ENCODE peak calls at places on chromosome 1, in ten cellular contexts. One of them, this sample, is unnamed.

GRCh38 chr1:145918992-145919939 is 749 bp upstream of the PEX11B start:
- DNase-seq in substantia nigra: no peak
- DNase-seq in CD8-positive, alpha-beta T cell: no peak
- DNase-seq in heart right ventricle: peak
- DNase-seq in effector memory CD4-positive, alpha-beta T cell: no peak
- DNase-seq in tibial artery: peak
- DNase-seq in SJSA1: peak
- DNase-seq in PC-3: peak
- DNase-seq in transverse colon: peak
- DNase-seq in GM23248: peak
- DNase-seq in this sample: no peak

GRCh38 chr1:27402349-27402754 is 9.9 kb downstream of the GPR3 start:
- DNase-seq in substantia nigra: peak
- DNase-seq in CD8-positive, alpha-beta T cell: no peak
- DNase-seq in heart right ventricle: peak
- DNase-seq in effector memory CD4-positive, alpha-beta T cell: no peak
- DNase-seq in tibial artery: peak
- DNase-seq in SJSA1: peak
- DNase-seq in PC-3: peak
- DNase-seq in transverse colon: peak
- DNase-seq in GM23248: peak
- DNase-seq in this sample: peak

GRCh38 chr1:241985787-241986186 is 13.1 kb downstream of the MAP1LC3C start:
- DNase-seq in substantia nigra: no peak
- DNase-seq in CD8-positive, alpha-beta T cell: no peak
- DNase-seq in heart right ventricle: no peak
- DNase-seq in effector memory CD4-positive, alpha-beta T cell: no peak
- DNase-seq in tibial artery: no peak
- DNase-seq in SJSA1: no peak
- DNase-seq in PC-3: peak
- DNase-seq in transverse colon: peak
- DNase-seq in GM23248: peak
- DNase-seq in this sample: no peak

GRCh38 chr1:228071839-228072657 is 10.5 kb upstream of the ARF1 start:
- DNase-seq in substantia nigra: no peak
- DNase-seq in CD8-positive, alpha-beta T cell: no peak
- DNase-seq in heart right ventricle: no peak
- DNase-seq in effector memory CD4-positive, alpha-beta T cell: no peak
- DNase-seq in tibial artery: no peak
- DNase-seq in SJSA1: no peak
- DNase-seq in PC-3: no peak
- DNase-seq in transverse colon: no peak
- DNase-seq in GM23248: no peak
- DNase-seq in this sample: no peak

GRCh38 chr1:232111616-232112015 is 485.0 kb downstream of the DISC1 start:
- DNase-seq in substantia nigra: no peak
- DNase-seq in CD8-positive, alpha-beta T cell: no peak
- DNase-seq in heart right ventricle: no peak
- DNase-seq in effector memory CD4-positive, alpha-beta T cell: no peak
- DNase-seq in tibial artery: no peak
- DNase-seq in SJSA1: no peak
- DNase-seq in PC-3: no peak
- DNase-seq in transverse colon: no peak
- DNase-seq in GM23248: no peak
- DNase-seq in this sample: no peak

GRCh38 chr1:59125154-59125553 is 171.7 kb upstream of the FGGY start:
- DNase-seq in substantia nigra: no peak
- DNase-seq in CD8-positive, alpha-beta T cell: no peak
- DNase-seq in heart right ventricle: no peak
- DNase-seq in effector memory CD4-positive, alpha-beta T cell: no peak
- DNase-seq in tibial artery: no peak
- DNase-seq in SJSA1: no peak
- DNase-seq in PC-3: no peak
- DNase-seq in transverse colon: no peak
- DNase-seq in GM23248: no peak
- DNase-seq in this sample: no peak

GRCh38 chr1:151443846-151444790 is 15.2 kb downstream of the POGZ start:
- DNase-seq in substantia nigra: peak
- DNase-seq in CD8-positive, alpha-beta T cell: peak
- DNase-seq in heart right ventricle: peak
- DNase-seq in effector memory CD4-positive, alpha-beta T cell: peak
- DNase-seq in tibial artery: no peak
- DNase-seq in SJSA1: peak
- DNase-seq in PC-3: peak
- DNase-seq in transverse colon: peak
- DNase-seq in GM23248: peak
- DNase-seq in this sample: no peak

GRCh38 chr1:108561731-108562326 is 1.9 kb downstream of the EEIG2 start:
- DNase-seq in substantia nigra: no peak
- DNase-seq in CD8-positive, alpha-beta T cell: peak
- DNase-seq in heart right ventricle: peak
- DNase-seq in effector memory CD4-positive, alpha-beta T cell: peak
- DNase-seq in tibial artery: peak
- DNase-seq in SJSA1: no peak
- DNase-seq in PC-3: peak
- DNase-seq in transverse colon: peak
- DNase-seq in GM23248: peak
- DNase-seq in this sample: no peak

GRCh38 chr1:175877939-175878730 is 134.7 kb upstream of the TNR start:
- DNase-seq in substantia nigra: peak
- DNase-seq in CD8-positive, alpha-beta T cell: no peak
- DNase-seq in heart right ventricle: no peak
- DNase-seq in effector memory CD4-positive, alpha-beta T cell: no peak
- DNase-seq in tibial artery: peak
- DNase-seq in SJSA1: no peak
- DNase-seq in PC-3: no peak
- DNase-seq in transverse colon: no peak
- DNase-seq in GM23248: peak
- DNase-seq in this sample: peak

GRCh38 chr1:234848972-234849641 is 239.1 kb upstream of the IRF2BP2 start:
- DNase-seq in substantia nigra: no peak
- DNase-seq in CD8-positive, alpha-beta T cell: no peak
- DNase-seq in heart right ventricle: no peak
- DNase-seq in effector memory CD4-positive, alpha-beta T cell: no peak
- DNase-seq in tibial artery: no peak
- DNase-seq in SJSA1: peak
- DNase-seq in PC-3: peak
- DNase-seq in transverse colon: no peak
- DNase-seq in GM23248: peak
- DNase-seq in this sample: no peak

GRCh38 chr1:220803401-220804201 is 16.9 kb downstream of the MTARC1 start:
- DNase-seq in substantia nigra: no peak
- DNase-seq in CD8-positive, alpha-beta T cell: no peak
- DNase-seq in heart right ventricle: peak
- DNase-seq in effector memory CD4-positive, alpha-beta T cell: no peak
- DNase-seq in tibial artery: no peak
- DNase-seq in SJSA1: no peak
- DNase-seq in PC-3: peak
- DNase-seq in transverse colon: no peak
- DNase-seq in GM23248: peak
- DNase-seq in this sample: no peak

GRCh38 chr1:45326627-45327591 is at the start of gene HPDL:
- DNase-seq in substantia nigra: peak
- DNase-seq in CD8-positive, alpha-beta T cell: no peak
- DNase-seq in heart right ventricle: peak
- DNase-seq in effector memory CD4-positive, alpha-beta T cell: peak
- DNase-seq in tibial artery: peak
- DNase-seq in SJSA1: peak
- DNase-seq in PC-3: no peak
- DNase-seq in transverse colon: peak
- DNase-seq in GM23248: peak
- DNase-seq in this sample: no peak

GRCh38 chr1:208431721-208432120 is 187.5 kb upstream of the PLXNA2 start:
- DNase-seq in substantia nigra: no peak
- DNase-seq in CD8-positive, alpha-beta T cell: no peak
- DNase-seq in heart right ventricle: no peak
- DNase-seq in effector memory CD4-positive, alpha-beta T cell: no peak
- DNase-seq in tibial artery: no peak
- DNase-seq in SJSA1: peak
- DNase-seq in PC-3: peak
- DNase-seq in transverse colon: no peak
- DNase-seq in GM23248: peak
- DNase-seq in this sample: no peak

GRCh38 chr1:15154480-15155036 is 1.0 kb downstream of the TMEM51 start:
- DNase-seq in substantia nigra: no peak
- DNase-seq in CD8-positive, alpha-beta T cell: no peak
- DNase-seq in heart right ventricle: no peak
- DNase-seq in effector memory CD4-positive, alpha-beta T cell: no peak
- DNase-seq in tibial artery: peak
- DNase-seq in SJSA1: peak
- DNase-seq in PC-3: peak
- DNase-seq in transverse colon: peak
- DNase-seq in GM23248: peak
- DNase-seq in this sample: no peak

GRCh38 chr1:153642161-153642560 is 8.3 kb downstream of the CHTOP start:
- DNase-seq in substantia nigra: no peak
- DNase-seq in CD8-positive, alpha-beta T cell: no peak
- DNase-seq in heart right ventricle: no peak
- DNase-seq in effector memory CD4-positive, alpha-beta T cell: no peak
- DNase-seq in tibial artery: peak
- DNase-seq in SJSA1: no peak
- DNase-seq in PC-3: no peak
- DNase-seq in transverse colon: no peak
- DNase-seq in GM23248: no peak
- DNase-seq in this sample: no peak
- H3K27ac ChIP-seq in substantia nigra: no peak
- H3K27ac ChIP-seq in CD8-positive, alpha-beta T cell: no peak
- H3K27ac ChIP-seq in heart right ventricle: no peak
- H3K27ac ChIP-seq in effector memory CD4-positive, alpha-beta T cell: no peak
- H3K27ac ChIP-seq in tibial artery: no peak
- H3K27ac ChIP-seq in SJSA1: no peak
- H3K27ac ChIP-seq in PC-3: no peak
- H3K27ac ChIP-seq in transverse colon: no peak
- H3K27ac ChIP-seq in GM23248: no peak
- H3K27ac ChIP-seq in this sample: no peak

DNA sequence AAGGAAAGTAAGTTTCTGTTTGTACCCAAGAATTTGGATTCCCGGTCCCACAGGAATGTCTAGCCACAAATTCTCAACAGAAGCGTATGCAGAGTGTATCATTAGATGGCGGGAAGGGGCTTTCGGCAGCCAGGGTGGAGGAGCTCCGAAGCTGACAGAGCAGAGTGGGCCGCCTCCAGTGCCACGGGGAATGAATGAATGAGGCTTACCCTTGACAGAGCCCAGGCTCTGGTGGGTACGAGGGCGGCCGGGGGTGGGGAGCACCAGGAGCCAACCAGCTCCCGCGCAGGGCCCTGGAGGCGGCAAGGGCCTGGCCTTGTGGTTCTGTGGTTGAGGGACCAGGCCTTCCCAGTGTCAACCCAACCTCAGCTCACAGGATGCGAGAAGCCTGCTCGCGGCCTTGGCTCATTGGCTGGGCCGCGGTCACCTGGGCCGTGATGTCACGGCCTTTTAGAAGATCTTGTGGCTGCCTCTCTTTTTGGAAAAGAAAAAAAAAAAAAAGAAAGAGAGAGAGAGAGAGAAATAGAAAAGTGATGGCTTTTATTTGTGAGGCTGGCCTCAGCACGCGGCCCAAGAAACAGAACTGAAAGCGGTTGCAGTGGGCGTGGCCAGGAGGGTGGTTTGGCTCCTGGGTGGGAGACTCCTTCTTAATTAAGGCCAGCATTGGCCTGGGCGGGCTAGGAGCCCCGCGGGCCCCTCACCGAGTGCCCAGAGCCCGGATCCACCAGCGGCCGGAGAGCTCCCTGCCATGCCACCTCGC is 34.9 kb upstream of the RUNX3 start:
- DNase-seq in substantia nigra: no peak
- DNase-seq in CD8-positive, alpha-beta T cell: peak
- DNase-seq in heart right ventricle: no peak
- DNase-seq in effector memory CD4-positive, alpha-beta T cell: peak
- DNase-seq in tibial artery: no peak
- DNase-seq in SJSA1: peak
- DNase-seq in PC-3: no peak
- DNase-seq in transverse colon: peak
- DNase-seq in GM23248: no peak
- DNase-seq in this sample: no peak
- H3K27ac ChIP-seq in substantia nigra: no peak
- H3K27ac ChIP-seq in CD8-positive, alpha-beta T cell: peak
- H3K27ac ChIP-seq in heart right ventricle: no peak
- H3K27ac ChIP-seq in effector memory CD4-positive, alpha-beta T cell: peak
- H3K27ac ChIP-seq in tibial artery: no peak
- H3K27ac ChIP-seq in SJSA1: peak
- H3K27ac ChIP-seq in PC-3: no peak
- H3K27ac ChIP-seq in transverse colon: peak
- H3K27ac ChIP-seq in GM23248: no peak
- H3K27ac ChIP-seq in this sample: no peak

GRCh38 chr1:35032384-35032739 is 617 bp upstream of the ZMYM6 start:
- DNase-seq in substantia nigra: no peak
- DNase-seq in CD8-positive, alpha-beta T cell: no peak
- DNase-seq in heart right ventricle: no peak
- DNase-seq in effector memory CD4-positive, alpha-beta T cell: no peak
- DNase-seq in tibial artery: no peak
- DNase-seq in SJSA1: no peak
- DNase-seq in PC-3: no peak
- DNase-seq in transverse colon: no peak
- DNase-seq in GM23248: no peak
- DNase-seq in this sample: no peak

GRCh38 chr1:35030338-35031102 is 1.2 kb downstream of the ZMYM6 start:
- DNase-seq in substantia nigra: no peak
- DNase-seq in CD8-positive, alpha-beta T cell: no peak
- DNase-seq in heart right ventricle: no peak
- DNase-seq in effector memory CD4-positive, alpha-beta T cell: no peak
- DNase-seq in tibial artery: no peak
- DNase-seq in SJSA1: no peak
- DNase-seq in PC-3: no peak
- DNase-seq in transverse colon: no peak
- DNase-seq in GM23248: peak
- DNase-seq in this sample: no peak

GRCh38 chr1:35033346-35033745 is 1.6 kb upstream of the ZMYM6 start:
- DNase-seq in substantia nigra: no peak
- DNase-seq in CD8-positive, alpha-beta T cell: no peak
- DNase-seq in heart right ventricle: no peak
- DNase-seq in effector memory CD4-positive, alpha-beta T cell: no peak
- DNase-seq in tibial artery: no peak
- DNase-seq in SJSA1: no peak
- DNase-seq in PC-3: no peak
- DNase-seq in transverse colon: no peak
- DNase-seq in GM23248: no peak
- DNase-seq in this sample: no peak

GRCh38 chr1:35029756-35030155 is 2.0 kb downstream of the ZMYM6 start:
- DNase-seq in substantia nigra: no peak
- DNase-seq in CD8-positive, alpha-beta T cell: no peak
- DNase-seq in heart right ventricle: no peak
- DNase-seq in effector memory CD4-positive, alpha-beta T cell: no peak
- DNase-seq in tibial artery: no peak
- DNase-seq in SJSA1: no peak
- DNase-seq in PC-3: no peak
- DNase-seq in transverse colon: no peak
- DNase-seq in GM23248: peak
- DNase-seq in this sample: no peak

GRCh38 chr1:35031103-35031452 is 667 bp downstream of the ZMYM6 start:
- DNase-seq in substantia nigra: no peak
- DNase-seq in CD8-positive, alpha-beta T cell: no peak
- DNase-seq in heart right ventricle: peak
- DNase-seq in effector memory CD4-positive, alpha-beta T cell: peak
- DNase-seq in tibial artery: no peak
- DNase-seq in SJSA1: peak
- DNase-seq in PC-3: peak
- DNase-seq in transverse colon: peak
- DNase-seq in GM23248: peak
- DNase-seq in this sample: no peak
- H3K27ac ChIP-seq in substantia nigra: peak
- H3K27ac ChIP-seq in CD8-positive, alpha-beta T cell: peak
- H3K27ac ChIP-seq in heart right ventricle: peak
- H3K27ac ChIP-seq in effector memory CD4-positive, alpha-beta T cell: peak
- H3K27ac ChIP-seq in tibial artery: peak
- H3K27ac ChIP-seq in SJSA1: peak
- H3K27ac ChIP-seq in PC-3: peak
- H3K27ac ChIP-seq in transverse colon: peak
- H3K27ac ChIP-seq in GM23248: peak
- H3K27ac ChIP-seq in this sample: peak

GRCh38 chr1:204417231-204417997 is 5.8 kb upstream of the PPP1R15B start:
- DNase-seq in substantia nigra: peak
- DNase-seq in CD8-positive, alpha-beta T cell: no peak
- DNase-seq in heart right ventricle: peak
- DNase-seq in effector memory CD4-positive, alpha-beta T cell: no peak
- DNase-seq in tibial artery: peak
- DNase-seq in SJSA1: peak
- DNase-seq in PC-3: peak
- DNase-seq in transverse colon: peak
- DNase-seq in GM23248: peak
- DNase-seq in this sample: peak
- H3K27ac ChIP-seq in substantia nigra: no peak
- H3K27ac ChIP-seq in CD8-positive, alpha-beta T cell: no peak
- H3K27ac ChIP-seq in heart right ventricle: peak
- H3K27ac ChIP-seq in effector memory CD4-positive, alpha-beta T cell: no peak
- H3K27ac ChIP-seq in tibial artery: peak
- H3K27ac ChIP-seq in SJSA1: peak
- H3K27ac ChIP-seq in PC-3: peak
- H3K27ac ChIP-seq in transverse colon: peak
- H3K27ac ChIP-seq in GM23248: peak
- H3K27ac ChIP-seq in this sample: peak